ENCODE peak calls at places on chromosomes 11 and 22, in five cellular contexts. X, D, N, G and B are unnamed samples.

GRCh38 chr22:49936018-49936972 is 17.9 kb downstream of the CRELD2 start:
- DNase-seq in X (peak), D (peak), N (peak), G (peak), B (peak)

GRCh38 chr22:24975813-24976341 is 23.4 kb downstream of the KIAA1671 start:
- DNase-seq in X (no peak), D (no peak), N (no peak), G (no peak), B (no peak)

GRCh38 chr11:61889831-61890230 is 1.5 kb downstream of the FADS3 start:
- DNase-seq in X (no peak), D (no peak), N (no peak), G (no peak), B (no peak)

GRCh38 chr11:39910087-39910486 is 1549.4 kb downstream of the LRRC4C start:
- DNase-seq in X (no peak), D (no peak), N (no peak), G (no peak), B (no peak)

GRCh38 chr22:32754413-32755041 is 47.0 kb upstream of the TIMP3 start:
- DNase-seq in X (no peak), D (peak), N (no peak), G (peak), B (no peak)

GRCh38 chr22:45969414-45969799 is 7.6 kb downstream of the WNT7B start:
- DNase-seq in X (peak), D (no peak), N (no peak), G (no peak), B (no peak)

GRCh38 chr22:32202539-32203180 is 2.2 kb downstream of the RFPL2 start:
- DNase-seq in X (peak), D (peak), N (no peak), G (peak), B (peak)

GRCh38 chr11:74820763-74821162 is 72.1 kb downstream of the RNF169 start:
- DNase-seq in X (no peak), D (peak), N (no peak), G (peak), B (no peak)

GRCh38 chr22:32528316-32528715 is 53.7 kb downstream of the FBXO7 start:
- DNase-seq in X (no peak), D (no peak), N (no peak), G (no peak), B (no peak)

GRCh38 chr22:23539135-23539838 is 40.8 kb downstream of the IGLL1 start:
- DNase-seq in X (peak), D (peak), N (peak), G (peak), B (peak)

GRCh38 chr22:28008649-28009048 is 89.6 kb upstream of the PITPNB start:
- DNase-seq in X (no peak), D (no peak), N (no peak), G (no peak), B (no peak)

GRCh38 chr22:28006271-28006670 is 87.2 kb upstream of the PITPNB start:
- DNase-seq in X (no peak), D (peak), N (no peak), G (no peak), B (no peak)

GRCh38 chr22:28012811-28013460 is 93.9 kb upstream of the PITPNB start:
- DNase-seq in X (no peak), D (no peak), N (no peak), G (no peak), B (no peak)

GRCh38 chr22:28008056-28008455 is 89.0 kb upstream of the PITPNB start:
- DNase-seq in X (no peak), D (no peak), N (no peak), G (no peak), B (no peak)

DNA sequence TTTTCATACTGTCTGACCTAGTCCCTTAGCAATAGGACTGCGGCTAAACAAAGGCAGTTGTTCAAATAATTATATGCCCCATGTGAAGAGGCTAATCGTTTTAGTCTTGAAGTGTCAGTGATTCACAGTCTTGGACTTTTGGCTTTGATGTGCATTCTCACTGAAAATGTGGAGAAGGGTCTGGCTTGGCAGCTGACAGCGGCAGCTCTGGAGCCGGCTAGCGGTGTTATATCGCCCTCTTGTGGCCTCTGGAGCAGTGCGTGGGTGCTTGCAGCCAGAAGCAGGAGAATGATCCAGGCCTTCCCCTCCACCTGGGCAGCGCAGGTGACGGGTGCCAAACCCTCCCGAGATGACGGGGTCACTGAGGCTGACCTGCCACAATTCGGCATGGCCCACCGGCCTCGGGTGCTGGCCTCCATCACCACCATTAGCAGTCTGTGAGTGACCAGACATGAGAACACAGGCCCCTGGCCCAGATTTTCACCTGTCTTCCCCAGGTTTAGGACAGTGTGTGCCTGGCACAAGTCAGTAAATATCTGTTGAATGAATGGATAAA is 90.3 kb upstream of the PITPNB start:
- DNase-seq in X (peak), D (peak), N (peak), G (peak), B (peak)
- TF ChIP-seq MXI1 in X (peak), D (peak), N (no peak), G (no peak), B (no peak)

GRCh38 chr11:92765965-92766371 is 203.5 kb upstream of the MTNR1B start:
- DNase-seq in X (peak), D (peak), N (no peak), G (no peak), B (no peak)
- TF ChIP-seq SMC3 in X (no peak), D (no peak), N (no peak), G (no peak), B (no peak)

GRCh38 chr11:11230802-11231562 is 122.1 kb downstream of the CSNK2A3 start:
- DNase-seq in X (peak), D (no peak), N (peak), G (peak), B (peak)
- TF ChIP-seq MXI1 in X (no peak), D (no peak), N (no peak), G (no peak), B (no peak)

DNA sequence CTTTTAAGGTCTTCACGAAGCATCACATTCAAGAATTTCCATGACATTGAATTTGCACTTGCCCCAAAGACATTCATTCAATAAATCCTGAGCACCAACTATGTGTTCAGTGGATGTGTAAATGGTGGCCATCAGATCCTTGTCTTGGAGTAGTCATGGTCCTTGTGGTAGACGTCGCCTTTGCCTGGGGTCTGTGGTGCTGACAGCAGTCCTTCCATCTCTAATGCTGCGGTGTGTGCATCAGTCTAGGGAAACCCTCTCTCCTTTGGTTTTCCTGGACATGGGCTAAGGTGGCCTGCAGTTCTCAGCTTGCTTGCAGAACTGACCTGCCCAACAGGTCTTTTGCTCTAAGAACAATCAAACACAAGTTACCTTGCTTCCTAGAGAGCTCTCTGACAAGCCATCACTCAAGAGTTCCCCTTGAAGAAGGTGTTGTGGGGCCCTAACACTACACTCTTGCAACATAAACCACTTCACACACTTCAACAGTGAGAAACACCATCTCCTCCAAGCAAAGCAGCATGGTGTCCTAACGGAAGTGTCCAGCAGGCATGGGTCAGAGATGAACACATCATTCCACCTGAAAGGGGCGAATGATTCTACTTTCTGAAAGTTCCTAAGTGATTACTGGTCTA is 72.1 kb downstream of the BUD13 start:
- DNase-seq in X (no peak), D (no peak), N (no peak), G (no peak), B (no peak)
- TF ChIP-seq SMC3 in X (no peak), D (no peak), N (no peak), G (no peak), B (no peak)

GRCh38 chr11:1561955-1562354 is 10.1 kb downstream of the DUSP8 start:
- DNase-seq in X (no peak), D (no peak), N (no peak), G (no peak), B (no peak)

GRCh38 chr11:1560011-1560579 is 12.0 kb downstream of the DUSP8 start:
- DNase-seq in X (no peak), D (no peak), N (no peak), G (no peak), B (no peak)

GRCh38 chr11:1562469-1563148 is 9.5 kb downstream of the DUSP8 start:
- DNase-seq in X (no peak), D (no peak), N (no peak), G (no peak), B (no peak)

GRCh38 chr11:1560618-1561251 is 11.3 kb downstream of the DUSP8 start:
- DNase-seq in X (no peak), D (no peak), N (no peak), G (no peak), B (no peak)

DNA sequence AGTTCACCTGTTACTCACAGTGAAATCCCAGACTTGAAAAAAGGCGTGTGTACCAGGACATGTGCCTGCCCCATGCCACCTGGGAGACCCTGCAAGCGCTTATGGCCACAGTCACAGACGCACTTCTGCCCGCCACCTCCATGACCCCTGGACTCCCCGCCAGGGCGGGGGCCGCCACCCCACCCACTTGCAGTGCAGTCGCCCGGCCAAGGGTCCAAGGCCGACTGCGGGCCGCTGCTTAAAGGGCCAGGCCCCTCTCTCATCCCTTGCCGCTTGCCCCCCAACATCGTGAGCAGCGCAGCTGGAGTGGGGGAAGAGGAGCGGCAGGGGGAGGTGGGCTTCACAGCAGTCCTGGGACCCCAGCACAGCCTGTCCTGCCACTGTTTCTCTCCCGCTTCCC is 10.8 kb downstream of the DUSP8 start:
- DNase-seq in X (peak), D (no peak), N (no peak), G (no peak), B (no peak)
- TF ChIP-seq MXI1 in X (no peak), D (no peak), N (no peak), G (no peak), B (no peak)

GRCh38 chr11:80595011-80595410 is 1154.2 kb upstream of the TENM4 start:
- DNase-seq in X (no peak), D (peak), N (no peak), G (peak), B (no peak)
- TF ChIP-seq SMC3 in X (no peak), D (no peak), N (no peak), G (no peak), B (no peak)

GRCh38 chr22:44525872-44526271 is 27.8 kb upstream of the RTL6 start:
- DNase-seq in X (no peak), D (peak), N (no peak), G (no peak), B (no peak)
- TF ChIP-seq MXI1 in X (no peak), D (no peak), N (no peak), G (no peak), B (no peak)